ENCODE peak calls at places on chromosomes 16 and 17, in eight cellular contexts. L is ovary, P is A549, Y is transverse colon, Q is HCT116, E is Peyer's patch, M is HepG2, N is endothelial cell of umbilical vein. X is an unnamed sample.

GRCh38 chr17:73069164-73069774 is 23.2 kb downstream of the SLC39A11 start:
- DNase-seq in Y (no peak), N (no peak), M (peak), E (no peak), Q (no peak), L (no peak), P (no peak), X (no peak)

GRCh38 chr17:14886200-14886739 is 378.9 kb downstream of the PMP22 start:
- DNase-seq in E (no peak), Q (no peak), L (no peak), N (no peak), Y (no peak), P (peak), M (peak), X (no peak)

GRCh38 chr17:8384801-8385335 is 1.9 kb upstream of the RPL26 start:
- DNase-seq in Y (no peak), E (no peak), M (no peak), N (peak), L (no peak), Q (peak), P (peak), X (no peak)

GRCh38 chr16:85729452-85729851 is 21.4 kb downstream of the C16orf74 start:
- DNase-seq in Y (no peak), M (no peak), L (no peak), E (no peak), P (no peak), Q (no peak), N (no peak), X (no peak)

GRCh38 chr17:38925263-38925995 is at the start of gene LASP1NB:
- DNase-seq in E (peak), M (no peak), Y (no peak), P (no peak), Q (no peak), L (peak), N (no peak), X (no peak)

GRCh38 chr16:88803264-88803987 is at the start of gene CDT1:
- DNase-seq in N (peak), E (peak), L (peak), Q (peak), P (peak), M (peak), Y (peak), X (peak)

GRCh38 chr17:60142872-60143499 is 6.8 kb upstream of the CA4 start:
- DNase-seq in M (peak), Q (peak), N (peak), P (peak), E (peak), L (no peak), Y (peak), X (peak)

GRCh38 chr17:56425483-56425882 is 168.0 kb upstream of the NOG start:
- DNase-seq in L (no peak), P (no peak), Q (no peak), N (no peak), Y (no peak), M (no peak), E (no peak), X (no peak)

GRCh38 chr17:29115906-29116651 is 64.1 kb downstream of the MYO18A start:
- DNase-seq in Q (peak), Y (no peak), N (peak), M (peak), L (no peak), P (peak), E (no peak), X (no peak)

GRCh38 chr17:6786618-6787017 is 10.6 kb downstream of the FBXO39 start:
- DNase-seq in L (no peak), E (no peak), N (peak), Q (no peak), P (peak), Y (no peak), M (no peak), X (no peak)

GRCh38 chr17:66790476-66791061 is 44.3 kb upstream of the CACNG5 start:
- DNase-seq in E (no peak), L (no peak), Y (no peak), P (no peak), N (no peak), M (no peak), Q (no peak), X (no peak)

GRCh38 chr17:36768355-36768754 is 167.0 kb downstream of the MRM1 start:
- DNase-seq in N (no peak), Y (no peak), P (no peak), M (no peak), E (no peak), L (no peak), Q (no peak), X (no peak)

GRCh38 chr17:76384222-76384986 is at the start of gene SPHK1:
- DNase-seq in P (peak), E (peak), Q (peak), M (peak), Y (peak), L (peak), N (peak), X (peak)

GRCh38 chr16:4852221-4852872 is 5.1 kb downstream of the UBN1 start:
- DNase-seq in Y (peak), N (peak), L (no peak), P (peak), Q (no peak), M (no peak), E (peak), X (no peak)

GRCh38 chr17:80425835-80426426 is 11.0 kb downstream of the ENDOV start:
- DNase-seq in E (no peak), L (peak), M (no peak), N (no peak), P (no peak), Y (no peak), Q (no peak), X (no peak)

GRCh38 chr17:59893617-59894100 is 738 bp downstream of the RPS6KB1 start:
- DNase-seq in P (peak), E (no peak), Q (no peak), M (peak), Y (no peak), L (no peak), N (peak), X (no peak)

GRCh38 chr16:3950343-3951193 is 70.1 kb upstream of the CREBBP start:
- DNase-seq in L (peak), Y (peak), P (peak), N (peak), Q (no peak), E (peak), M (no peak), X (peak)

GRCh38 chr17:81253358-81254131 is 14.4 kb downstream of the NDUFAF8 start:
- DNase-seq in Q (no peak), E (peak), N (peak), Y (peak), M (no peak), P (peak), L (no peak), X (no peak)

GRCh38 chr17:13792314-13792713 is 190.6 kb upstream of the HS3ST3A1 start:
- DNase-seq in E (no peak), L (no peak), M (no peak), P (no peak), N (no peak), Q (no peak), Y (no peak), X (no peak)

GRCh38 chr16:12025926-12026325 is 49.4 kb downstream of the SNX29 start:
- DNase-seq in M (no peak), P (no peak), E (no peak), Y (no peak), N (no peak), Q (no peak), L (no peak), X (no peak)

GRCh38 chr17:76208120-76208519 is 32.2 kb downstream of the RNF157 start:
- DNase-seq in P (no peak), Q (no peak), E (no peak), N (no peak), Y (no peak), L (no peak), M (no peak), X (no peak)

GRCh38 chr16:8846401-8846932 is 22.3 kb downstream of the CARHSP1 start:
- DNase-seq in L (no peak), N (no peak), E (no peak), Q (no peak), P (no peak), Y (no peak), M (no peak), X (no peak)

GRCh38 chr17:73196500-73196899 is 3.6 kb downstream of the COG1 start:
- DNase-seq in P (peak), M (no peak), Q (no peak), E (peak), Y (peak), L (no peak), N (peak), X (peak)

GRCh38 chr16:89044394-89045180 is 49.1 kb upstream of the ACSF3 start:
- DNase-seq in E (no peak), P (no peak), N (no peak), Q (no peak), L (no peak), M (no peak), Y (no peak), X (no peak)

GRCh38 chr17:13922885-13923284 is 146.4 kb upstream of the COX10 start:
- DNase-seq in L (no peak), E (no peak), N (no peak), M (no peak), Q (no peak), P (no peak), Y (no peak), X (no peak)

GRCh38 chr17:1179635-1180433 is at the start of gene ABR:
- DNase-seq in Q (no peak), E (peak), N (peak), Y (peak), P (no peak), L (peak), M (no peak), X (peak)

GRCh38 chr17:73293480-73293911 is 18.3 kb downstream of the CDC42EP4 start:
- DNase-seq in Q (peak), M (no peak), L (no peak), Y (peak), P (peak), E (peak), N (no peak), X (peak)

GRCh38 chr17:81165246-81166032 is at the start of gene PVALEF:
- DNase-seq in Y (no peak), E (no peak), P (peak), M (peak), L (no peak), Q (no peak), N (no peak), X (no peak)

GRCh38 chr17:80558046-80558445 is 13.4 kb downstream of the RPTOR start:
- DNase-seq in Q (no peak), P (no peak), Y (no peak), M (no peak), L (no peak), N (no peak), E (no peak), X (no peak)

GRCh38 chr17:15742051-15742795 is 10.1 kb downstream of the TBC1D26 start:
- DNase-seq in M (no peak), N (no peak), E (no peak), L (no peak), Q (no peak), Y (no peak), P (no peak), X (no peak)

DNA sequence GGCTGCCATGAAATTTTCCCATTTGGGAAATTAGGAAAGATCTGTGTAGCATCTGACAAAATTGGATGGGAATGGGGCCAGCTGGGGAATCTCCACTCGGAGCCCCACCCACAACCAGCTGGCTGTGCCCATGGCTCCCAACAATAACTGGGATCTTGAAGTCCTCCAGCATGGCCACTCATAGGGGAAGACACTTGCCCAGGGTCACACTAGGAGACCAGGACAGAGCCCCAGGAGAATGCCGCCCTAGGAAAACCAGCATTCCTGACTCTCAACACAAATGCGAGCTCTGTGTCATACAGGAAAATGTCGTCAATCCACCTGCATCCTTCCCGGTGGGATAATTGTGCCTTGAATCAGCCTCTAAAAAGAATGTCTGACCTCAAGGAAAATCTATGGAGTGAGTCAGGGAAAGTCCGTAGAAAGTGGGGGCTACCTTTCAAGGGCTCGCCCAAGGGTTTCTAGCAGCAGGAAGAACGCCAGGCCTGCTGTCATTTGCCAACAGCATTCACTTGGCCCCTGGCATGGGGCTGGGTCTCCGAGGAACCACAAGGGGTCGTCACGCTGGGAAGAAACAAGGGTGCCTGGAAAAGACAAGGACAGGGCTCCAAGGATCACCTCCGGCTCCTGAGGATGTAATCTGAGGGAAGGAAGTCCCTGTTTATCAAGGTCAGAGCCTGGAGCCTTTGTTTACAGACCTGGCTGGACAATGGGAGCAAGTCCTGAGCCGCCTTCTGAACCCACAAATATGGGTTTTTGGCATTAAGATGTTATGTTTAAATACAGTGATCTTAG is 15.9 kb downstream of the CDH5 start:
- DNase-seq in N (peak), Q (no peak), P (peak), E (no peak), L (no peak), Y (no peak), M (no peak), X (peak)
- TF ChIP-seq POLR2A in N (peak), Q (no peak), P (no peak), E (no peak), L (no peak), Y (no peak), M (no peak), X (no peak)

GRCh38 chr17:30957741-30958140 is 13.1 kb upstream of the RNF135 start:
- DNase-seq in E (peak), M (no peak), L (no peak), P (no peak), N (no peak), Y (no peak), Q (no peak), X (no peak)

GRCh38 chr17:30964878-30965277 is 6.0 kb upstream of the RNF135 start:
- DNase-seq in Q (no peak), Y (no peak), L (no peak), N (no peak), E (peak), P (no peak), M (no peak), X (no peak)

GRCh38 chr17:30956764-30957374 is 14.0 kb upstream of the RNF135 start:
- DNase-seq in Q (no peak), E (peak), M (no peak), P (no peak), N (peak), L (no peak), Y (no peak), X (peak)

GRCh38 chr17:30958187-30958586 is 12.7 kb upstream of the RNF135 start:
- DNase-seq in E (peak), P (no peak), L (no peak), Q (no peak), M (no peak), Y (no peak), N (no peak), X (no peak)

DNA sequence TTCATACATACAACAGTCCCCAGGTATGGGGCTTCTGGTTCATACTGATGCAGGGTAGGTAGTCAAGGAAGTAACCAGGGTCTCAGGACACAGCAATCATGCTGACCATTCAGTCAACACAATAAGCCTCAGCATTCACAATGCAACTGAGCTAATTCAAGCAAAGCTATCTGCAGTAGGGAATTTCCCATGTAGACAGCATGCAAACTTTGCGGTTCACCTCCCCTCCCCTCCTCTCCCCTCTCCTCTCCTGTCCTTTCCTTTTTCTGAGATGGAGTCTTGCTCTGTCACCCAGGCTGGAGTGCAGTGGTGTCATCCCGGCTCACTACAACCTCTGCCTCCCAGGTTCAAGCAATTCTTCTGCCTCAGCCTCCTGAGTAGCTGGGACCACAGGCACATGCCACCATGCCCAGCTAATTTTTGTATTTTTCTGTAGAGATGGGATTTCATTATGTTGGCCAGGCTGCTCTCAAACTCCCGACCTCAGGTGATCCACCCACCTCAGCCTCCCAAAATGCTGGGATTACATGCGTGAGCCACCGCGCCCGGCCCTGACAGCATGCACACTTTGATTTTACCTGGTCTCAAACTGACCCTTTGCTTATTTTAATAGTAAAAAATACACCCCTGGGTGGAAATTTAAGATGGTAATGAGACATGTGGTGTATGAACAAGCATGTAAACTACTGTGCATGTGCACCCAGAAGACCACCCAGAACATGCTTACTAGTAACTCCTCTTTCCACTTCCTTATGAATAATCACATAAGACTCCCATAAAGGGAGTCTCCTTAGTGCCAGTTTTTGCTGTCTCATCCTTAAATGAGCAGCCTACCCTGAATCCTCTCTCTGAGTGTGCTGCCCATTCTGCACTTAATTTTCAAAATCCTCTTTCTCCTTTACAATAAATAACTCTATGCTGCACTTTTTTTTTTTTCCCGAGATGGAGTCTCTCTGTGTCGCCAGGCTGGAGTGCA is 9.3 kb upstream of the RNF135 start:
- DNase-seq in Y (no peak), L (no peak), M (no peak), P (peak), E (peak), Q (no peak), N (no peak), X (no peak)
- H3K4me3 ChIP-seq in Y (no peak), L (no peak), M (no peak), P (no peak), E (no peak), Q (no peak), N (no peak), X (no peak)

GRCh38 chr17:9409026-9409425 is 166.6 kb downstream of the STX8 start:
- DNase-seq in M (no peak), P (no peak), Y (no peak), Q (no peak), E (no peak), L (no peak), N (no peak), X (no peak)
- H3K27ac ChIP-seq in M (no peak), P (no peak), Y (no peak), Q (no peak), E (no peak), L (no peak), N (no peak), X (no peak)

GRCh38 chr16:72910875-72911274 is 137.1 kb downstream of the ZFHX3 start:
- DNase-seq in P (no peak), N (no peak), Y (no peak), E (no peak), L (no peak), Q (no peak), M (no peak), X (no peak)

GRCh38 chr16:72915331-72915730 is 132.6 kb downstream of the ZFHX3 start:
- DNase-seq in P (no peak), E (no peak), N (no peak), Q (no peak), Y (no peak), M (no peak), L (no peak), X (no peak)

GRCh38 chr16:72909196-72909595 is 138.7 kb downstream of the ZFHX3 start:
- DNase-seq in Q (no peak), P (no peak), E (no peak), M (no peak), N (no peak), Y (no peak), L (no peak), X (no peak)

GRCh38 chr16:72910371-72910770 is 137.6 kb downstream of the ZFHX3 start:
- DNase-seq in M (no peak), Q (no peak), L (no peak), Y (no peak), E (no peak), N (no peak), P (no peak), X (no peak)

GRCh38 chr16:72913551-72913950 is 134.4 kb downstream of the ZFHX3 start:
- DNase-seq in L (no peak), E (no peak), M (no peak), N (no peak), Y (no peak), P (no peak), Q (no peak), X (no peak)
- TF ChIP-seq POLR2A in L (no peak), E (no peak), M (no peak), N (no peak), Y (no peak), P (no peak), Q (no peak), X (no peak)

GRCh38 chr16:10605636-10606035 is 25.2 kb upstream of the EMP2 start:
- DNase-seq in P (no peak), L (no peak), N (no peak), Y (no peak), M (no peak), Q (no peak), E (no peak), X (no peak)
- H3K4me3 ChIP-seq in P (no peak), L (no peak), N (no peak), Y (no peak), M (no peak), Q (no peak), E (no peak), X (no peak)

GRCh38 chr17:46833840-46834208 is 15.3 kb upstream of the WNT3 start:
- DNase-seq in M (no peak), E (no peak), Y (no peak), P (no peak), N (no peak), Q (no peak), L (no peak), X (no peak)
- H3K27ac ChIP-seq in M (no peak), E (no peak), Y (no peak), P (no peak), N (no peak), Q (no peak), L (no peak), X (no peak)

GRCh38 chr17:40177275-40177874 is at the start of gene RAPGEFL1:
- DNase-seq in Y (peak), M (no peak), Q (no peak), E (peak), N (peak), L (peak), P (no peak), X (peak)
- TF ChIP-seq POLR2A in Y (peak), M (no peak), Q (no peak), E (peak), N (no peak), L (no peak), P (no peak), X (no peak)

X was measured in heart left ventricle.